ENCODE peak calls at places on chromosomes 5 and 9, in five cellular contexts. J is amniotic stem cell, Q is A549, F is NCI-H2029, T is RPMI7951. N is an unnamed sample.
A peak's percentile ranks its signal among the peaks of the same experiment; 100 is the strongest.

GRCh38 chr5:136590581-136590980 is 225.2 kb upstream of the TRPC7 start:
- DNase-seq in J (no peak), Q (no peak), F (no peak), T (no peak), N (no peak)

GRCh38 chr5:81787843-81788242 is 36.9 kb upstream of the SSBP2 start:
- DNase-seq in J (no peak), Q (peak; percentile 36), F (no peak), T (peak; percentile 73), N (peak; percentile 31)

GRCh38 chr9:92609142-92609500 is 60.8 kb downstream of the IPPK start:
- DNase-seq in J (no peak), Q (no peak), F (peak; percentile 86), T (no peak), N (no peak)

GRCh38 chr9:134917431-134918373 is at the start of gene FCN1:
- DNase-seq in J (no peak), Q (no peak), F (no peak), T (no peak), N (peak; percentile 14)

GRCh38 chr9:114900937-114901802 is 29.2 kb downstream of the TNFSF8 start:
- DNase-seq in J (no peak), Q (no peak), F (no peak), T (no peak), N (no peak)

GRCh38 chr5:31303688-31304087 is 110.2 kb downstream of the CDH6 start:
- DNase-seq in J (no peak), Q (no peak), F (no peak), T (no peak), N (no peak)

GRCh38 chr9:456365-456764 is 241.7 kb downstream of the DOCK8 start:
- DNase-seq in J (no peak), Q (no peak), F (no peak), T (no peak), N (no peak)

GRCh38 chr5:42655982-42656660 is 100.5 kb upstream of the CCDC152 start:
- DNase-seq in J (no peak), Q (no peak), F (no peak), T (no peak), N (no peak)

GRCh38 chr5:180210961-180211760 is 2.1 kb upstream of the RASGEF1C start:
- DNase-seq in J (no peak), Q (no peak), F (no peak), T (no peak), N (no peak)

GRCh38 chr5:138533973-138534941 is 8.8 kb downstream of the ETF1 start:
- DNase-seq in J (no peak), Q (no peak), F (no peak), T (no peak), N (no peak)

GRCh38 chr5:98936948-98937715 is 8.3 kb upstream of the CHD1 start:
- DNase-seq in J (no peak), Q (no peak), F (no peak), T (no peak), N (no peak)

GRCh38 chr9:21174671-21175070 is 8.2 kb upstream of the IFNA21 start:
- DNase-seq in J (no peak), Q (no peak), F (no peak), T (peak; percentile 3), N (no peak)

GRCh38 chr5:175895701-175896102 is 24.3 kb downstream of the CPLX2 start:
- DNase-seq in J (no peak), Q (no peak), F (no peak), T (peak; percentile 67), N (peak; percentile 67)

GRCh38 chr5:53679261-53679660 is 118.8 kb downstream of the NDUFS4 start:
- DNase-seq in J (no peak), Q (peak; percentile 30), F (no peak), T (no peak), N (no peak)

GRCh38 chr9:34592895-34593601 is 3.5 kb upstream of the CNTFR start:
- DNase-seq in J (no peak), Q (no peak), F (no peak), T (peak; percentile 8), N (peak; percentile 64)

GRCh38 chr5:172641359-172642045 is 439 bp downstream of the NEURL1B start:
- DNase-seq in J (no peak), Q (peak; percentile 23), F (no peak), T (no peak), N (no peak)

GRCh38 chr5:1257841-1258240 is 32.7 kb downstream of the SLC6A18 start:
- DNase-seq in J (no peak), Q (no peak), F (no peak), T (no peak), N (no peak)

GRCh38 chr5:171388816-171389168 is 1.1 kb downstream of the NPM1 start:
- DNase-seq in J (no peak), Q (no peak), F (no peak), T (no peak), N (no peak)

GRCh38 chr5:81825237-81825636 is 74.3 kb upstream of the SSBP2 start:
- DNase-seq in J (peak; percentile 30), Q (peak; percentile 19), F (peak; percentile 83), T (peak; percentile 93), N (no peak)

GRCh38 chr9:28801144-28801799 is 1228.0 kb upstream of the C9orf72 start:
- DNase-seq in J (no peak), Q (no peak), F (no peak), T (no peak), N (no peak)

GRCh38 chr5:23451156-23451555 is 56.3 kb upstream of the PRDM9 start:
- DNase-seq in J (no peak), Q (no peak), F (no peak), T (no peak), N (no peak)

GRCh38 chr5:74272019-74272775 is 368.3 kb downstream of the ENC1 start:
- DNase-seq in J (no peak), Q (peak; percentile 11), F (no peak), T (peak; percentile 79), N (no peak)

GRCh38 chr9:128702445-128702948 is at the start of gene PKN3:
- DNase-seq in J (peak; percentile 79), Q (peak; percentile 89), F (peak; percentile 53), T (peak; percentile 73), N (peak; percentile 82)

GRCh38 chr9:82810902-82811301 is 252.0 kb downstream of the RASEF start:
- DNase-seq in J (no peak), Q (peak; percentile 52), F (no peak), T (peak; percentile 33), N (no peak)

GRCh38 chr5:109347252-109347888 is 62.4 kb downstream of the PJA2 start:
- DNase-seq in J (no peak), Q (no peak), F (no peak), T (no peak), N (no peak)

GRCh38 chr9:110364451-110364850 is 26.8 kb upstream of the TXNDC8 start:
- DNase-seq in J (no peak), Q (no peak), F (no peak), T (no peak), N (no peak)

GRCh38 chr9:89951671-89952070 is 346.9 kb downstream of the GADD45G start:
- DNase-seq in J (no peak), Q (no peak), F (no peak), T (no peak), N (no peak)

GRCh38 chr9:114988962-114989599 is 58.7 kb upstream of the TNFSF8 start:
- DNase-seq in J (no peak), Q (no peak), F (no peak), T (peak; percentile 72), N (no peak)

GRCh38 chr5:122942164-122942914 is 94.2 kb downstream of the PPIC start:
- DNase-seq in J (peak; percentile 9), Q (no peak), F (peak; percentile 48), T (peak; percentile 45), N (no peak)

GRCh38 chr5:52786937-52787599 is 648 bp upstream of the ITGA1 start:
- DNase-seq in J (no peak), Q (peak; percentile 37), F (no peak), T (no peak), N (peak; percentile 81)

GRCh38 chr9:135047521-135047920 is 39.9 kb upstream of the OLFM1 start:
- DNase-seq in J (no peak), Q (no peak), F (no peak), T (no peak), N (no peak)

GRCh38 chr5:125085797-125086505 is 339.5 kb upstream of the ZNF608 start:
- DNase-seq in J (no peak), Q (peak; percentile 3), F (no peak), T (no peak), N (no peak)

GRCh38 chr5:122694884-122695283 is 80.0 kb upstream of the SNX2 start:
- DNase-seq in J (no peak), Q (no peak), F (no peak), T (peak; percentile 3), N (no peak)

GRCh38 chr5:10649518-10650410 is 85.9 kb downstream of the ANKRD33B start:
- DNase-seq in J (no peak), Q (no peak), F (no peak), T (no peak), N (no peak)

GRCh38 chr5:947626-948471 is 55.2 kb downstream of the TRIP13 start:
- DNase-seq in J (no peak), Q (no peak), F (no peak), T (peak; percentile 93), N (no peak)

GRCh38 chr5:36570696-36571095 is 35.7 kb upstream of the SLC1A3 start:
- DNase-seq in J (no peak), Q (no peak), F (no peak), T (no peak), N (no peak)

GRCh38 chr9:84296146-84296843 is 44.3 kb downstream of the SLC28A3 start:
- DNase-seq in J (peak; percentile 12), Q (peak; percentile 15), F (no peak), T (peak; percentile 44), N (no peak)

GRCh38 chr9:113454914-113455761 is 8.4 kb upstream of the RGS3 start:
- DNase-seq in J (peak; percentile 83), Q (peak; percentile 72), F (peak; percentile 20), T (peak; percentile 87), N (no peak)

GRCh38 chr5:119411935-119412623 is 40.2 kb upstream of the HSD17B4 start:
- DNase-seq in J (peak; percentile 61), Q (peak; percentile 78), F (peak; percentile 43), T (peak; percentile 69), N (peak; percentile 66)

N was measured in Peyer's patch.